ENCODE peak calls at places on chromosomes 7 and 10, in four cellular contexts. Y is CD8-positive, alpha-beta memory T cell; K is esophagus squamous epithelium; W is IMR-90. E is an unnamed sample.

GRCh38 chr7:88132725-88133124 is 87.1 kb downstream of the SRI start:
- DNase-seq in Y (no peak), K (no peak), W (no peak), E (no peak)

GRCh38 chr7:144384071-144384470 is 19.4 kb downstream of the NOBOX start:
- DNase-seq in Y (no peak), K (no peak), W (no peak), E (no peak)

GRCh38 chr10:34236927-34237326 is 578.2 kb downstream of the PARD3 start:
- DNase-seq in Y (no peak), K (no peak), W (peak; percentile 69), E (no peak)

GRCh38 chr10:97796651-97797050 is 24.9 kb upstream of the SFRP5 start:
- DNase-seq in Y (peak; percentile 54), K (no peak), W (no peak), E (no peak)

GRCh38 chr10:66862687-66863290 is 63.0 kb upstream of the LRRTM3 start:
- DNase-seq in Y (no peak), K (no peak), W (no peak), E (no peak)

GRCh38 chr10:44994752-44995530 is 5.8 kb upstream of the ZNF22 start:
- DNase-seq in Y (no peak), K (no peak), W (no peak), E (no peak)

GRCh38 chr10:60978287-60979115 is 34.5 kb upstream of the RHOBTB1 start:
- DNase-seq in Y (no peak), K (no peak), W (peak; percentile 38), E (no peak)

GRCh38 chr7:16007911-16008310 is 321.4 kb upstream of the MEOX2 start:
- DNase-seq in Y (no peak), K (no peak), W (no peak), E (no peak)

GRCh38 chr10:71294091-71294561 is 24.9 kb upstream of the SLC29A3 start:
- DNase-seq in Y (no peak), K (no peak), W (no peak), E (no peak)

GRCh38 chr10:85139124-85139523 is 810.7 kb downstream of the CCSER2 start:
- DNase-seq in Y (no peak), K (no peak), W (no peak), E (no peak)

GRCh38 chr10:78977761-78978305 is 90.9 kb upstream of the ZMIZ1 start:
- DNase-seq in Y (no peak), K (no peak), W (peak; percentile 79), E (no peak)

GRCh38 chr10:28155726-28156125 is 147.1 kb downstream of the MPP7 start:
- DNase-seq in Y (no peak), K (no peak), W (no peak), E (no peak)

GRCh38 chr7:14195896-14196295 is 206.4 kb upstream of the ETV1 start:
- DNase-seq in Y (no peak), K (no peak), W (no peak), E (no peak)

GRCh38 chr7:14197280-14197679 is 207.8 kb upstream of the ETV1 start:
- DNase-seq in Y (no peak), K (no peak), W (no peak), E (no peak)

GRCh38 chr7:14199336-14199735 is 209.9 kb upstream of the ETV1 start:
- DNase-seq in Y (no peak), K (no peak), W (no peak), E (no peak)

GRCh38 chr7:14196555-14196954 is 207.1 kb upstream of the ETV1 start:
- DNase-seq in Y (no peak), K (no peak), W (peak; percentile 12), E (no peak)

GRCh38 chr7:14201353-14201752 is 211.9 kb upstream of the ETV1 start:
- DNase-seq in Y (no peak), K (no peak), W (no peak), E (no peak)
- H3K9me3 ChIP-seq in Y (no peaks in the 10 kb centered on the region), K (no peaks in the 10 kb centered on the region), W (no peaks in the 10 kb centered on the region), E (no peaks in the 10 kb centered on the region)

GRCh38 chr7:149527414-149527813 is 29.8 kb upstream of the ZNF746 start:
- DNase-seq in Y (no peak), K (no peak), W (no peak), E (no peak)

GRCh38 chr7:149529136-149529718 is 31.6 kb upstream of the ZNF746 start:
- DNase-seq in Y (no peak), K (no peak), W (peak; percentile 2), E (no peak)

DNA sequence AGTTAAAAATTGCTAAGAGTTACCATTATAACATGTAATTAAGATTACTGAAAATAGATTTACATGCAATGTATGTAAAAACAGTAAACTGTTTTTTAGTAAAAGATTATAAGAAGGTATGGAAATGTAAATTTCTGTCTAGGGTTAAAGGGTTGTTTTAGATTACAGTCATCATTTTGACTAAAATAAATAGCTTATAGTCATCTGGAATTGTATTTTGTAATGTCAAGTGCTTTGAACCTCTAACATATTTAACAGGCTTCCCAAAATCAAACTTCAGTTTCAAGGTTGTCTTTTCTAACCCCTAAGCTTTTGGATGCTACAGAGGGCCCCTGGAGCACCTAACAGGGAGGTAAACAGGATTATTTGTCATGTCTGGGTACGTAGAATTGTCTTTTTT is 35.0 kb upstream of the ZNF746 start:
- DNase-seq in Y (no peak), K (no peak), W (no peak), E (no peak)
- H3K9me3 ChIP-seq in Y (peaks cover 20% of the 10 kb centered on the region), K (peaks cover 62% of the 10 kb centered on the region), W (peaks cover 30% of the 10 kb centered on the region), E (peaks cover 8% of the 10 kb centered on the region)

GRCh38 chr7:154827007-154827406 is 175.9 kb downstream of the PAXIP1 start:
- DNase-seq in Y (no peak), K (no peak), W (no peak), E (no peak)
- H3K9me3 ChIP-seq in Y (no peaks in the 10 kb centered on the region), K (no peaks in the 10 kb centered on the region), W (peaks cover 26% of the 10 kb centered on the region), E (no peaks in the 10 kb centered on the region)

DNA sequence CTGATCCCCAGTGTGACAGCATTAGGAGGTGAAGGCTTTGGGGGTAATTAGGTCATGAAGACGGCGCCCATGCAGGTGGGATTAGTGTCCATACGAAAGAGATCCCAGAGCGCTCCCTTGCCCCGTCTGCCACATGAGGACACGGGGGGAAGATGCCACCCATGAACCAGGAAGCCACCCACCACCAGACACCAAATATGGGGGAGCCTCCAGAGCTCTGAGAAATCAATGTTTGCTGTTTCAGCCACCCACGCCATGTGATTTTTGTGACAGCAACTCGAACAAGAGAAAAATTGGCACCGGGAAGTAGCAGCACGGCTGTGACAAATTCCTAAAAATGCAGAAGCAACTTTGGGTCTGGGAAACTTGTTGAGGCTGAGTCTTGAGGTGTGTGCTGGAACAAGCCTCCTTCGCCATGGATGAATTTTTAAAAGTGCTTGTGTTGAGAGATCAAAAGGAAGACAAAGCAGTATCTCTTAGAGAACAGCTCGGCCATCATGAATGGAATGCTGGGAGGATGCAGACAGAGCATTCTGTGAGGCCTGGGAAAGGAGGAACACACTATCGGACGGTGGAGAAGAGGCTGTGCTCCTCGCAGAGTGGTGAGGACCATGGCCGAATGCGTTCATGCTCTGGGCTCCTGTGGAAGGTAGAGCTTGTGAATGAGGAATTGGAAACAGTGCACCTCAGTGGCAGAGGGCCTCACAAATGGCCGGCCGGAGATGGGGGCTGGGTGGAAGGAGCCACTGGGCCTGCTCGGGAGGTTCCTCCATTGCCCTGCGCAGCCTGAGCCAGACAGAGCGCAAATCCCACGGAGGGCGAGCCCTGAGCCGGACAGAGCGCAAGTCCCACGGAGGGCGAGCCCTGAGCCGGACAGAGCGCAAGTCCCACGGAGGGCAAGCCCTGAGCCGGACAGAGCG is 277.5 kb downstream of the PTPRN2 start:
- DNase-seq in Y (no peak), K (no peak), W (no peak), E (no peak)
- H3K9me3 ChIP-seq in Y (no peaks in the 10 kb centered on the region), K (peaks cover 16% of the 10 kb centered on the region), W (peaks cover 48% of the 10 kb centered on the region), E (peaks cover 2% of the 10 kb centered on the region)

DNA sequence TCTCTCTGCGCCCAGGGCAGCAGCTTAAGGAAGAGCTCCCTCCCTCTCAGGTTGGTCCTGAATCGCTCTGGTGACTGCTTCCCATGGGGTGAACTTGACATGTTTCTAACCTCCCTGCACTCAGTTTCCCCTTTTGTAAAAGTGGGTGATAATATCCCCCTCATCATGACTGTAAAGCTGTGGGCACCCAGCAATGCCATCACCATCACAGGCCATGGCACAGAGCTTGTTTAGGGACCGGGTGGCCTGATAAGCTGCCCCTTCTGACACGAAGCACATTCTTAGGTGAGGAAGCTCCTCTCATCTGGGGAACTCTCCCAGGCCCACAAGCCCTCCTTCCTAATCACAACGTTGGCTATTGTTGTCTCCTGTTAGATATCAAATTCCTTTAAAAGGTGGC is 972.8 kb upstream of the ZNF722 start:
- DNase-seq in Y (no peak), K (no peak), W (no peak), E (no peak)
- H3K9me3 ChIP-seq in Y (no peaks in the 10 kb centered on the region), K (peaks cover 60% of the 10 kb centered on the region), W (peaks cover 25% of the 10 kb centered on the region), E (peaks cover 10% of the 10 kb centered on the region)

GRCh38 chr10:108812296-108812695 is 1111.0 kb downstream of the XPNPEP1 start:
- DNase-seq in Y (no peak), K (no peak), W (no peak), E (no peak)

GRCh38 chr10:108812906-108813305 is 1110.4 kb downstream of the XPNPEP1 start:
- DNase-seq in Y (no peak), K (no peak), W (no peak), E (no peak)

DNA sequence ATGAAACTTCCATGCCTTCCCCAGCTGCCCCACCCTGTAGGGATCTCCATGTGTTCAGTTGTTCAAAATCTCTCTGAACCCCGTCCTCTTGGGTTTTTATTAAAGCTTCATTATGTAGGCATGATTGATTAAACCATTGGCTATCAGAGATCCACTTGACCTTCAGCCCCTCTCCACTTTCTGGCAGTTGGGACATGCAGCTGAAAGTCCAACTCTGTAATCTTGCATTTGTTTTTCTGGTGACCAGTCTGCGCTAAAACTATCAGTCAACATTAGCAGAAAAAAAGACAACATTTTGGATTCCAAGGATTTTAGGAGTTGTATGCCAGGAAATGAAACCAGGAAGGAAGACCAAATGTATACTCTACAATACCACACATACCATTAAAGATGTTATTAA is 1115.1 kb downstream of the XPNPEP1 start:
- DNase-seq in Y (no peak), K (no peak), W (no peak), E (no peak)
- H3K9me3 ChIP-seq in Y (no peaks in the 10 kb centered on the region), K (no peaks in the 10 kb centered on the region), W (no peaks in the 10 kb centered on the region), E (no peaks in the 10 kb centered on the region)

DNA sequence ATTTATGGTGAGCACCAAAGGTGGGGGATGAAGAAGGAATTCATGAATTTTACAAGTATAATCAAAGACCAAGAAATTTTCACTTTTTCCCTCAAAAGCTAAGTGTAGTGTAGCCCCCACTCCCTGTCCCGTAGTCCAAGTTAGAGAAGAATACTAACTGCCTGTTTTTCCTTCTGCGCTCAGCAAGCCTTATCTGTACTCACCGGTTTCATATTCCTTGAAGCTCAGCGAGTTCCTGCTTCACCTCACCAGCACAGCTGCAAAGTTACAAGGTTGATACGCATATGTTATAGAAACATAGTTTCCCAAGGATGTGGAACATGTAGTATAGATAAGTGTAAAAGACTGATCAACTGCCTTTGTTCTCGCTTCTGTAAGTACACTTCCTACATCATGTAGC is 16.0 kb upstream of the ZNF33B start:
- DNase-seq in Y (no peak), K (no peak), W (no peak), E (no peak)
- H3K9me3 ChIP-seq in Y (no peaks in the 10 kb centered on the region), K (no peaks in the 10 kb centered on the region), W (no peaks in the 10 kb centered on the region), E (no peaks in the 10 kb centered on the region)

GRCh38 chr7:158386866-158387820 is 200.5 kb downstream of the PTPRN2 start:
- DNase-seq in Y (no peak), K (no peak), W (no peak), E (no peak)
- H3K9me3 ChIP-seq in Y (no peaks in the 10 kb centered on the region), K (no peaks in the 10 kb centered on the region), W (peaks cover 54% of the 10 kb centered on the region), E (no peaks in the 10 kb centered on the region)

E was measured in T-helper 17 cell.